ENCODE peak calls at places on chromosomes 4 and X, in ten cellular contexts. J is right lobe of liver; V is lower leg skin; Q is left lung; U is GM19239; B is T-cell; I is WTC11; N is CD8-positive, alpha-beta memory T cell; A is EH; Z is epithelial cell of prostate. X is an unnamed sample.

GRCh38 chrX:154135458-154136229 is 8.4 kb upstream of the OPN1LW start:
- DNase-seq in J (no peak), V (no peak), Q (no peak), U (no peak), B (no peak), I (no peak), N (no peak), A (no peak), Z (no peak), X (no peak)

GRCh38 chr4:6582889-6583504 is 8.0 kb downstream of the MAN2B2 start:
- DNase-seq in J (no peak), V (no peak), Q (no peak), U (no peak), B (no peak), I (no peak), N (no peak), A (peak), Z (no peak), X (no peak)

GRCh38 chr4:71304289-71304850 is 34.5 kb upstream of the SLC4A4 start:
- DNase-seq in J (no peak), V (no peak), Q (no peak), U (no peak), B (no peak), I (no peak), N (no peak), A (peak), Z (no peak), X (no peak)

GRCh38 chrX:119871245-119871598 is 311 bp downstream of the RNF113A start:
- DNase-seq in J (no peak), V (no peak), Q (peak), U (no peak), B (no peak), I (no peak), N (peak), A (no peak), Z (no peak), X (no peak)

GRCh38 chrX:7330971-7331746 is 183.2 kb upstream of the PUDP start:
- DNase-seq in J (no peak), V (peak), Q (no peak), U (no peak), B (no peak), I (no peak), N (no peak), A (peak), Z (no peak), X (no peak)

GRCh38 chr4:38804654-38805295 is at the start of gene TLR1:
- DNase-seq in J (no peak), V (no peak), Q (no peak), U (no peak), B (no peak), I (no peak), N (no peak), A (peak), Z (no peak), X (no peak)

GRCh38 chr4:147879676-147880075 is 147.8 kb downstream of the ARHGAP10 start:
- DNase-seq in J (no peak), V (no peak), Q (no peak), U (no peak), B (no peak), I (no peak), N (no peak), A (no peak), Z (peak), X (peak)

GRCh38 chr4:27316176-27316575 is 455.5 kb downstream of the STIM2 start:
- DNase-seq in J (no peak), V (no peak), Q (no peak), U (no peak), B (no peak), I (no peak), N (no peak), A (no peak), Z (no peak), X (no peak)

GRCh38 chr4:44738615-44739014 is 12.3 kb upstream of the GNPDA2 start:
- DNase-seq in J (no peak), V (no peak), Q (no peak), U (no peak), B (no peak), I (no peak), N (no peak), A (peak), Z (no peak), X (peak)

GRCh38 chr4:75494563-75494962 is 19.6 kb downstream of the RCHY1 start:
- DNase-seq in J (no peak), V (no peak), Q (no peak), U (no peak), B (no peak), I (no peak), N (no peak), A (peak), Z (peak), X (peak)

GRCh38 chr4:148203056-148203898 is 238.9 kb downstream of the NR3C2 start:
- DNase-seq in J (no peak), V (no peak), Q (no peak), U (no peak), B (no peak), I (peak), N (no peak), A (no peak), Z (no peak), X (no peak)

GRCh38 chr4:185966997-185967775 is 101.8 kb upstream of the TLR3 start:
- DNase-seq in J (no peak), V (no peak), Q (no peak), U (no peak), B (no peak), I (no peak), N (no peak), A (no peak), Z (no peak), X (no peak)

GRCh38 chr4:101693842-101694398 is 96.6 kb upstream of the BANK1 start:
- DNase-seq in J (no peak), V (no peak), Q (no peak), U (no peak), B (no peak), I (no peak), N (no peak), A (no peak), Z (peak), X (peak)

GRCh38 chrX:46576458-46576857 is 2.9 kb downstream of the CHST7 start:
- DNase-seq in J (no peak), V (peak), Q (no peak), U (no peak), B (no peak), I (no peak), N (no peak), A (peak), Z (no peak), X (no peak)

GRCh38 chr4:143372093-143372915 is 35.6 kb downstream of the GAB1 start:
- DNase-seq in J (no peak), V (no peak), Q (no peak), U (no peak), B (no peak), I (no peak), N (no peak), A (no peak), Z (no peak), X (no peak)

GRCh38 chr4:1260418-1261106 is 11.6 kb upstream of the CTBP1 start:
- DNase-seq in J (no peak), V (no peak), Q (no peak), U (no peak), B (no peak), I (no peak), N (no peak), A (no peak), Z (no peak), X (no peak)